ENCODE peak calls at places on chromosomes 3 and 15, in eight cellular contexts. One of them, this sample, is unnamed.

GRCh38 chr15:71716990-71717389 is 93.4 kb upstream of the NR2E3 start:
- DNase-seq in PC-9: no peak
- DNase-seq in ovary: no peak
- DNase-seq in heart right ventricle: no peak
- DNase-seq in hepatocyte: no peak
- DNase-seq in tibial nerve: no peak
- DNase-seq in lung: no peak
- DNase-seq in uterus: no peak
- DNase-seq in this sample: peak; percentile 57

GRCh38 chr15:29319823-29320222 is 50.2 kb upstream of the NSMCE3 start:
- DNase-seq in lung: no peak
- DNase-seq in PC-9: no peak
- DNase-seq in tibial nerve: no peak
- DNase-seq in uterus: no peak
- DNase-seq in ovary: no peak
- DNase-seq in hepatocyte: no peak
- DNase-seq in heart right ventricle: no peak
- DNase-seq in this sample: no peak

GRCh38 chr3:96101013-96101412 is 713.4 kb upstream of the EPHA6 start:
- DNase-seq in lung: no peak
- DNase-seq in uterus: no peak
- DNase-seq in ovary: no peak
- DNase-seq in heart right ventricle: no peak
- DNase-seq in PC-9: no peak
- DNase-seq in hepatocyte: no peak
- DNase-seq in tibial nerve: no peak
- DNase-seq in this sample: no peak

GRCh38 chr15:94198633-94199032 is 32.7 kb upstream of the MCTP2 start:
- DNase-seq in ovary: no peak
- DNase-seq in lung: no peak
- DNase-seq in uterus: no peak
- DNase-seq in PC-9: no peak
- DNase-seq in tibial nerve: no peak
- DNase-seq in hepatocyte: no peak
- DNase-seq in heart right ventricle: no peak
- DNase-seq in this sample: no peak

GRCh38 chr15:63339006-63339766 is 42.5 kb downstream of the CA12 start:
- DNase-seq in tibial nerve: no peak
- DNase-seq in PC-9: no peak
- DNase-seq in lung: no peak
- DNase-seq in heart right ventricle: no peak
- DNase-seq in uterus: no peak
- DNase-seq in hepatocyte: no peak
- DNase-seq in ovary: no peak
- DNase-seq in this sample: no peak

GRCh38 chr3:171753665-171754408 is 56.4 kb downstream of the PLD1 start:
- DNase-seq in heart right ventricle: no peak
- DNase-seq in uterus: no peak
- DNase-seq in ovary: no peak
- DNase-seq in PC-9: no peak
- DNase-seq in hepatocyte: no peak
- DNase-seq in lung: no peak
- DNase-seq in tibial nerve: no peak
- DNase-seq in this sample: no peak

GRCh38 chr15:55283295-55284147 is 6.1 kb downstream of the RAB27A start:
- DNase-seq in heart right ventricle: no peak
- DNase-seq in hepatocyte: no peak
- DNase-seq in tibial nerve: no peak
- DNase-seq in ovary: no peak
- DNase-seq in lung: peak; percentile 48
- DNase-seq in PC-9: no peak
- DNase-seq in uterus: no peak
- DNase-seq in this sample: no peak

GRCh38 chr15:32851619-32852416 is 134.0 kb downstream of the GREM1 start:
- DNase-seq in hepatocyte: no peak
- DNase-seq in PC-9: no peak
- DNase-seq in ovary: no peak
- DNase-seq in tibial nerve: no peak
- DNase-seq in uterus: no peak
- DNase-seq in heart right ventricle: no peak
- DNase-seq in lung: no peak
- DNase-seq in this sample: no peak

GRCh38 chr15:26665950-26666921 is 106.6 kb downstream of the GABRB3 start:
- DNase-seq in uterus: no peak
- DNase-seq in ovary: no peak
- DNase-seq in tibial nerve: no peak
- DNase-seq in PC-9: no peak
- DNase-seq in lung: no peak
- DNase-seq in hepatocyte: peak; percentile 21
- DNase-seq in heart right ventricle: no peak
- DNase-seq in this sample: no peak

GRCh38 chr15:79967331-79968182 is 3.4 kb downstream of the BCL2A1 start:
- DNase-seq in tibial nerve: no peak
- DNase-seq in hepatocyte: no peak
- DNase-seq in PC-9: no peak
- DNase-seq in ovary: no peak
- DNase-seq in lung: no peak
- DNase-seq in uterus: no peak
- DNase-seq in heart right ventricle: no peak
- DNase-seq in this sample: no peak

GRCh38 chr15:70867911-70868467 is 14.0 kb upstream of the LARP6 start:
- DNase-seq in lung: no peak
- DNase-seq in hepatocyte: peak; percentile 26
- DNase-seq in heart right ventricle: no peak
- DNase-seq in tibial nerve: peak; percentile 79
- DNase-seq in PC-9: no peak
- DNase-seq in ovary: peak; percentile 60
- DNase-seq in uterus: peak; percentile 71
- DNase-seq in this sample: peak; percentile 1

GRCh38 chr3:5194801-5195509 is 7.4 kb downstream of the EDEM1 start:
- DNase-seq in lung: no peak
- DNase-seq in heart right ventricle: no peak
- DNase-seq in PC-9: peak; percentile 91
- DNase-seq in uterus: peak; percentile 68
- DNase-seq in tibial nerve: peak; percentile 34
- DNase-seq in hepatocyte: peak; percentile 77
- DNase-seq in ovary: no peak
- DNase-seq in this sample: no peak

GRCh38 chr15:78315686-78316085 is 16.3 kb upstream of the SKIC8 start:
- DNase-seq in tibial nerve: no peak
- DNase-seq in heart right ventricle: no peak
- DNase-seq in uterus: no peak
- DNase-seq in lung: no peak
- DNase-seq in PC-9: no peak
- DNase-seq in hepatocyte: peak; percentile 60
- DNase-seq in ovary: no peak
- DNase-seq in this sample: peak; percentile 32

GRCh38 chr15:96409231-96410138 is 79.0 kb downstream of the NR2F2 start:
- DNase-seq in uterus: no peak
- DNase-seq in hepatocyte: peak; percentile 37
- DNase-seq in PC-9: no peak
- DNase-seq in tibial nerve: no peak
- DNase-seq in lung: no peak
- DNase-seq in heart right ventricle: no peak
- DNase-seq in ovary: peak; percentile 33
- DNase-seq in this sample: peak; percentile 6

GRCh38 chr15:63186065-63186464 is 3.3 kb upstream of the RAB8B start:
- DNase-seq in heart right ventricle: no peak
- DNase-seq in hepatocyte: no peak
- DNase-seq in tibial nerve: no peak
- DNase-seq in uterus: no peak
- DNase-seq in lung: no peak
- DNase-seq in ovary: no peak
- DNase-seq in PC-9: peak; percentile 86
- DNase-seq in this sample: no peak

GRCh38 chr3:101940521-101940992 is 91.2 kb downstream of the NFKBIZ start:
- DNase-seq in heart right ventricle: peak; percentile 44
- DNase-seq in PC-9: peak; percentile 49
- DNase-seq in lung: peak; percentile 41
- DNase-seq in uterus: peak; percentile 65
- DNase-seq in ovary: no peak
- DNase-seq in tibial nerve: no peak
- DNase-seq in hepatocyte: peak; percentile 66
- DNase-seq in this sample: peak; percentile 89

DNA sequence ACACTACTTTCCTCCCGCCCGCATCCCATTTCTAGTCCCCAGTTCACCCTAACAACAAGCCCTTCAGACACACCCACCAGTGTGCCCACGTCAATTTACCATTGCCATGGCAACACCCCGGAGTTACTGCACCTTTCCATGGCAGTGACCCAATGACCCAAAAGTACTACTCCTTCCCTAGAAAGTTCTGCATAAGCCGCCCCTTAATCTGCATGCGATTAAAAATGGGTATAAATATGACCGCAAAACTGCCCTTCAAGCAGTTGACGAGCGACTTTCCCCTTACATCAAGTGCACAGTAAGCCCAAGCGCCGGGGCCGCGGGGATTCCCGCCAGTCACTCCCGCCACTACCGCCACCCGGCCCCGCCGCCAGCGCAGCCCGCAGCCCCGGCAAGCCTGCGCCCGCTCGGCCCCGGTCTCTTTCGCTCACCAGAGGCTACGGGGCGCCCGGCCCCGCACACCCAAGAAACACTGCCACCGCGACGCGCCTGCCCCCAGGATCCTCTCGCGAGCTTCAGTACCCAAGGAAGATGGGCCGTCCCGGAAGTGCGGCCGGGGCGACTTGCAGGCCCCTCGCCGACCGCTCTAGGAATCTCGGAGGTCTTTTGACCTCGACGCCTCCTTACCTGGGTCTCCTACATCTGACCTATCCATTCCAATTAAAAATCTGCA is 27.2 kb upstream of the ZNF502 start:
- DNase-seq in heart right ventricle: peak; percentile 76
- DNase-seq in tibial nerve: peak; percentile 31
- DNase-seq in PC-9: peak; percentile 57
- DNase-seq in ovary: peak; percentile 71
- DNase-seq in uterus: peak; percentile 55
- DNase-seq in lung: peak; percentile 65
- DNase-seq in hepatocyte: peak; percentile 77
- DNase-seq in this sample: peak; percentile 92
- H3K9me3 ChIP-seq in heart right ventricle: peaks cover 28% of the 10 kb centered on the region
- H3K9me3 ChIP-seq in tibial nerve: peaks cover 38% of the 10 kb centered on the region
- H3K9me3 ChIP-seq in PC-9: no peaks in the 10 kb centered on the region
- H3K9me3 ChIP-seq in ovary: no peaks in the 10 kb centered on the region
- H3K9me3 ChIP-seq in uterus: no peaks in the 10 kb centered on the region
- H3K9me3 ChIP-seq in lung: no peaks in the 10 kb centered on the region
- H3K9me3 ChIP-seq in hepatocyte: no peaks in the 10 kb centered on the region
- H3K9me3 ChIP-seq in this sample: no peaks in the 10 kb centered on the region

GRCh38 chr3:53846851-53847155 is 435 bp downstream of the IL17RB start:
- DNase-seq in hepatocyte: no peak
- DNase-seq in heart right ventricle: no peak
- DNase-seq in uterus: no peak
- DNase-seq in PC-9: no peak
- DNase-seq in tibial nerve: no peak
- DNase-seq in ovary: no peak
- DNase-seq in lung: no peak
- DNase-seq in this sample: no peak
- H3K4me3 ChIP-seq in hepatocyte: peak overlapping the region; percentile 45
- H3K4me3 ChIP-seq in heart right ventricle: peak overlapping the region; percentile 51
- H3K4me3 ChIP-seq in uterus: peak overlapping the region; percentile 71
- H3K4me3 ChIP-seq in PC-9: no peak overlapping the region
- H3K4me3 ChIP-seq in tibial nerve: peak overlapping the region; percentile 61
- H3K4me3 ChIP-seq in ovary: peak overlapping the region; percentile 60
- H3K4me3 ChIP-seq in lung: peak overlapping the region; percentile 58
- H3K4me3 ChIP-seq in this sample: peak overlapping the region; percentile 53

GRCh38 chr15:25175033-25175788 is 220.4 kb downstream of the SNRPN start:
- DNase-seq in heart right ventricle: peak; percentile 1
- DNase-seq in lung: peak; percentile 24
- DNase-seq in tibial nerve: no peak
- DNase-seq in PC-9: no peak
- DNase-seq in ovary: no peak
- DNase-seq in uterus: peak; percentile 6
- DNase-seq in hepatocyte: peak; percentile 1
- DNase-seq in this sample: no peak

GRCh38 chr15:25175789-25176615 is 221.2 kb downstream of the SNRPN start:
- DNase-seq in heart right ventricle: no peak
- DNase-seq in hepatocyte: peak; percentile 1
- DNase-seq in uterus: peak; percentile 7
- DNase-seq in ovary: no peak
- DNase-seq in tibial nerve: peak; percentile 3
- DNase-seq in PC-9: no peak
- DNase-seq in lung: peak; percentile 21
- DNase-seq in this sample: no peak

GRCh38 chr15:25176991-25177954 is 222.5 kb downstream of the SNRPN start:
- DNase-seq in heart right ventricle: peak; percentile 2
- DNase-seq in lung: peak; percentile 21
- DNase-seq in tibial nerve: peak; percentile 1
- DNase-seq in ovary: no peak
- DNase-seq in hepatocyte: peak; percentile 2
- DNase-seq in uterus: peak; percentile 9
- DNase-seq in PC-9: no peak
- DNase-seq in this sample: no peak

GRCh38 chr15:25177955-25178801 is 223.4 kb downstream of the SNRPN start:
- DNase-seq in PC-9: no peak
- DNase-seq in tibial nerve: peak; percentile 2
- DNase-seq in lung: peak; percentile 27
- DNase-seq in heart right ventricle: peak; percentile 3
- DNase-seq in uterus: peak; percentile 6
- DNase-seq in ovary: no peak
- DNase-seq in hepatocyte: peak; percentile 3
- DNase-seq in this sample: no peak

DNA sequence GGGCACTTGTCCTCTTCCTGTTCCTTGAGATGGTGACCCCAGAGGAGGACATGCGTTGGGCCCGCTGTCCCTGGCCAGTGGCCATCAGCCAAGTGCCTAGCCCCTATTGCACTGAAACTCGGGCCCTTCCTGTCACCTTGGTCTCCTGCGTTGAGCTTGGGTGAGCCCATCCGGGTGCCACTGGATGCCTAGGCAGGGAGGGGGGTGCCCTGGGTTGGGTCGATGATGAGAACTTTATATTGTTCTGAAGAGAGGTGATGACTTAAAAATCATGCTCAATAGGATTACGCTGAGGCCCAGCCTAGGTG is 221.8 kb downstream of the SNRPN start:
- DNase-seq in heart right ventricle: peak; percentile 2
- DNase-seq in tibial nerve: no peak
- DNase-seq in uterus: no peak
- DNase-seq in ovary: no peak
- DNase-seq in PC-9: no peak
- DNase-seq in hepatocyte: no peak
- DNase-seq in lung: peak; percentile 13
- DNase-seq in this sample: no peak
- H3K9me3 ChIP-seq in heart right ventricle: peaks cover 37% of the 10 kb centered on the region
- H3K9me3 ChIP-seq in tibial nerve: peaks cover 100% of the 10 kb centered on the region
- H3K9me3 ChIP-seq in uterus: no peaks in the 10 kb centered on the region
- H3K9me3 ChIP-seq in ovary: no peaks in the 10 kb centered on the region
- H3K9me3 ChIP-seq in PC-9: no peaks in the 10 kb centered on the region
- H3K9me3 ChIP-seq in hepatocyte: peaks cover 3% of the 10 kb centered on the region
- H3K9me3 ChIP-seq in lung: no peaks in the 10 kb centered on the region
- H3K9me3 ChIP-seq in this sample: no peaks in the 10 kb centered on the region

DNA sequence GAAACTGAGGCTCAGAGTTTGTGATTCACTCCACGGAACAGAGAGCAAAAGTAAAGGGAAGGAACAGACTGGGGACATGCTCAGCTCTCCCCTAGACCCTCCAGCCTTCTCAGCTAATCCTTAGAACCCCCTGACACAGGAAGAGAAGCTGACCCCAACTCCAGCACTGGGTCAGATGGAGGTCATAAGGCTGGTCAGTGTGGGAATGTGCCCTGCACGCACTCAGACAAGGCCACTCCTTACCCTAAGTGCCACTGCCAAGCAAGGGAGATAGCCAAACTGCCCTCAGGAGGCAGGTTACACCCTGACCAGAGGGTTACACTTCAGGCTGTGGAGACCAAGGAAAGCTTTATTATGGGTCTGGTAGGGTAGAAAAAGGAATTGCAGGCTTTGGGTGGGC is 1.2 kb downstream of the RPL29 start:
- DNase-seq in PC-9: no peak
- DNase-seq in ovary: no peak
- DNase-seq in tibial nerve: no peak
- DNase-seq in heart right ventricle: no peak
- DNase-seq in lung: no peak
- DNase-seq in hepatocyte: no peak
- DNase-seq in uterus: no peak
- DNase-seq in this sample: no peak
- H3K4me3 ChIP-seq in PC-9: peak overlapping the region; percentile 100
- H3K4me3 ChIP-seq in ovary: no peak overlapping the region
- H3K4me3 ChIP-seq in tibial nerve: peak overlapping the region; percentile 91
- H3K4me3 ChIP-seq in heart right ventricle: peak overlapping the region; percentile 89
- H3K4me3 ChIP-seq in lung: peak overlapping the region; percentile 99
- H3K4me3 ChIP-seq in hepatocyte: peak overlapping the region; percentile 89
- H3K4me3 ChIP-seq in uterus: no peak overlapping the region
- H3K4me3 ChIP-seq in this sample: peak overlapping the region; percentile 80